ENCODE peak calls at places on chromosomes 11 and 22, in six cellular contexts. B, O, Q, A, R and F are unnamed samples.
A peak's percentile ranks its signal among the peaks of the same experiment; 100 is the strongest.

GRCh38 chr22:39943366-39943765 is 16.8 kb upstream of the TMA7B start:
- DNase-seq in B (no peak), Q (peak; percentile 57), O (no peak), R (no peak), A (no peak), F (no peak)

GRCh38 chr11:78784321-78785061 is 209.8 kb upstream of the NARS2 start:
- DNase-seq in R (no peak), A (no peak), O (peak; percentile 68), B (no peak), Q (no peak), F (no peak)

GRCh38 chr11:110737591-110737990 is 25.4 kb upstream of the ARHGAP20 start:
- DNase-seq in R (no peak), A (no peak), B (no peak), Q (no peak), O (no peak), F (no peak)

GRCh38 chr22:50271519-50271970 is 1.4 kb upstream of the MAPK11 start:
- DNase-seq in A (peak; percentile 66), O (no peak), B (peak; percentile 71), R (no peak), Q (peak; percentile 42), F (no peak)

GRCh38 chr11:17736921-17737817 is 2.6 kb downstream of the KCNC1 start:
- DNase-seq in B (no peak), A (no peak), O (no peak), R (no peak), Q (no peak), F (no peak)

GRCh38 chr11:64969209-64969608 is 2.7 kb downstream of the MAJIN start:
- DNase-seq in O (peak; percentile 14), Q (no peak), B (no peak), A (no peak), R (no peak), F (no peak)

GRCh38 chr11:12029738-12030363 is 21.4 kb upstream of the DKK3 start:
- DNase-seq in A (no peak), Q (no peak), O (no peak), B (no peak), R (no peak), F (no peak)

GRCh38 chr11:29343465-29344333 is 673.1 kb downstream of the KCNA4 start:
- DNase-seq in R (no peak), B (peak; percentile 32), A (peak; percentile 75), O (peak; percentile 50), Q (no peak), F (no peak)

GRCh38 chr22:37218771-37219411 is 6.6 kb upstream of the SSTR3 start:
- DNase-seq in Q (peak; percentile 89), B (no peak), A (no peak), O (no peak), R (no peak), F (peak; percentile 96)

GRCh38 chr11:8083871-8084281 is 2.9 kb downstream of the TUB start:
- DNase-seq in Q (no peak), O (no peak), B (no peak), A (no peak), R (no peak), F (no peak)

GRCh38 chr11:58905141-58905715 is 34.1 kb upstream of the GLYATL1 start:
- DNase-seq in R (no peak), B (peak; percentile 23), A (peak; percentile 10), Q (no peak), O (peak; percentile 56), F (no peak)

GRCh38 chr11:128482512-128483191 is 104.7 kb downstream of the ETS1 start:
- DNase-seq in B (no peak), Q (peak; percentile 80), A (no peak), O (peak; percentile 39), R (peak; percentile 44), F (peak; percentile 68)

GRCh38 chr11:130166457-130166784 is 6.8 kb downstream of the ST14 start:
- DNase-seq in Q (no peak), O (peak; percentile 98), B (no peak), A (no peak), R (no peak), F (no peak)

GRCh38 chr11:130162733-130163132 is 3.2 kb downstream of the ST14 start:
- DNase-seq in R (no peak), O (no peak), A (no peak), Q (no peak), B (no peak), F (no peak)

GRCh38 chr11:130165601-130166456 is 6.2 kb downstream of the ST14 start:
- DNase-seq in B (no peak), A (no peak), R (no peak), O (no peak), Q (no peak), F (no peak)

GRCh38 chr11:130163346-130164220 is 4.0 kb downstream of the ST14 start:
- DNase-seq in B (no peak), Q (no peak), A (peak; percentile 80), R (no peak), O (no peak), F (no peak)

DNA sequence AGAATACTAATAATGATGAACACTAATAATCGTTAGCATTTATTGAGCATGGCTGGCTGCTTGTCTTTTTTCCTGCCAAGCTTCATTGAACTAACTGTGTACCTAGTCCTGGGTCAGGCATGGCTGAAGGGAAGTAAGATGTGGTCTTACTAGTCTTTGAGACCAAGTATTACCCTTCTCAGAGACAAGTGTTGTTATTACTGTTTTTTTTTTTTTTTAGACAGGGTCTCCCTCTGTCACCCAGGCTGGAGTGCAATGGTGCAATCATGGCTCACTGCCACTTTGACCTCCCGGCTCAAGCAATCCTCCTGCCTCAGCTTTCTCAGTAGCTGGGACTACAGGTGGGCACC is 4.6 kb downstream of the ST14 start:
- DNase-seq in R (no peak), Q (no peak), B (no peak), O (no peak), A (no peak), F (no peak)
- H3K27me3 ChIP-seq in R (peaks cover 31% of the 10 kb centered on the region), Q (peaks cover 8% of the 10 kb centered on the region), B (peaks cover 43% of the 10 kb centered on the region), O (peaks cover 9% of the 10 kb centered on the region), A (no peaks in the 10 kb centered on the region), F (peaks cover 16% of the 10 kb centered on the region)

GRCh38 chr11:94727766-94728165 is 40.4 kb upstream of the AMOTL1 start:
- DNase-seq in O (no peak), A (no peak), Q (no peak), R (no peak), B (no peak), F (no peak)

GRCh38 chr11:94730153-94730552 is 38.0 kb upstream of the AMOTL1 start:
- DNase-seq in A (no peak), O (no peak), R (no peak), Q (no peak), B (no peak), F (no peak)

GRCh38 chr11:94725071-94725470 is 43.1 kb upstream of the AMOTL1 start:
- DNase-seq in Q (no peak), R (no peak), A (no peak), O (no peak), B (no peak), F (no peak)

GRCh38 chr11:94729352-94729751 is 38.8 kb upstream of the AMOTL1 start:
- DNase-seq in R (no peak), O (no peak), Q (no peak), A (no peak), B (no peak), F (no peak)

DNA sequence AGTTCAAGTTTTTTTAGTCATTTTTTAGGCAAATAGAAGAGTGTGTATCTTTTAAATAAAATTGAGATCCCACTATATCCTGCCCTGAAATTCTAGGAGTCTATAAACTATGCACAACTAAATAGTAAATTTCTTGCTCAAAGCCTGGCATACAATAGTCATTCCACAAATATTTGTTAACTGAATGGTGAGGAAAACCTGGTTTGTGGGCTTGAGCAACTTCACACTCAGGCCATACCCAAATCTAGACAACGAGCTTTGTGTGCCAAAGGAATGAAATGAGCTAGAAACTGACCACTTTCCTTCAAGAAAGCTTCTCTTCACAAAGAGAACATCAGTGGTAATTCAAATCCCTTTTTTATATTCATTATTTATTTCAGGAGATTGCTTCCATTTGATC is 39.6 kb upstream of the AMOTL1 start:
- DNase-seq in B (no peak), Q (no peak), O (no peak), A (no peak), R (no peak), F (no peak)
- H3K27ac ChIP-seq in B (no peak overlapping the region), Q (no peak overlapping the region), O (no peak overlapping the region), A (no peak overlapping the region), R (no peak overlapping the region), F (no peak overlapping the region)

GRCh38 chr22:21695432-21696085 is 29.7 kb downstream of the PPIL2 start:
- DNase-seq in Q (no peak), A (no peak), R (no peak), B (no peak), O (no peak), F (no peak)

GRCh38 chr22:21697866-21698265 is 32.1 kb downstream of the PPIL2 start:
- DNase-seq in O (peak; percentile 59), A (no peak), B (no peak), R (no peak), Q (no peak), F (no peak)

GRCh38 chr22:21698430-21699329 is 32.9 kb downstream of the PPIL2 start:
- DNase-seq in B (peak; percentile 70), Q (no peak), A (no peak), O (peak; percentile 25), R (peak; percentile 28), F (no peak)

GRCh38 chr22:21696115-21696514 is 30.3 kb downstream of the PPIL2 start:
- DNase-seq in Q (no peak), R (no peak), O (no peak), A (no peak), B (no peak), F (no peak)

DNA sequence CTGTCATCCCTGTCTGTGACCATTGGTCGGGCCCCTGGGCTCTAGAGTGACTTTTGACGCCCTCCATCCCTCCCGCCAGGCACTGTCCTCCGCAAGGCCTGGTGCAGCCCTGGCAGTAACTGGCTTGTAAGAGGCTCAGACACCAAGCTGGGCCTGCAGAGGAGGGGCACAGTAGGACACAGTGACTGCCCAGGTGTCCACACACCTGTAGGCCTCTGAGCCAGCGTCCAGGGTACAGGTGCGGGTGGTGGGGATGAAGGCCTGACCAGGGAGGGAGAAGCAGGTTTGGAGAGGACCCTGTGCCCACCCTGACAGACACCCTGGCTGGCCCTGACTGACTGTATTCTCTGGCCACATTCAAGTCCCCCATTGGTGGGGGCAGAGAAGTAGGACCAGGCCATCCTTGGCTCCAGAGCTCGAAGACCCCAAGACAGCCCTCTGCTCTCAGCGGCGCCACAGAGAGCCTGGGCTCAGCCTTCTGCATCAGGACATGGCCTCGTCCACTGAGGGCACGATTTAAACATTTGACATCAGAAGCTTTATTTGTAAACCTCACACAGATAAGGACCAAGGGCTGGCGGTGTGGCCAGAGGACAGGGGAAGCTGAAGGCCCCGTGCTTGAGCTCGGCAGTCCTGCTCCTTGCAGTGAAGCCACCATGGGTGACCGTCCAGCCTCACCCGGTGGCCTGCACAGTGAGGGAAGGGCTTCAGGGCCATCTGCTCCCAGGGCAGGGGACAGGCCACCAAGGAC is 31.4 kb downstream of the PPIL2 start:
- DNase-seq in B (no peak), R (no peak), Q (no peak), O (no peak), A (no peak), F (no peak)
- H3K4me3 ChIP-seq in B (no peak overlapping the region), R (no peak overlapping the region), Q (no peak overlapping the region), O (no peak overlapping the region), A (no peak overlapping the region), F (no peak overlapping the region)

DNA sequence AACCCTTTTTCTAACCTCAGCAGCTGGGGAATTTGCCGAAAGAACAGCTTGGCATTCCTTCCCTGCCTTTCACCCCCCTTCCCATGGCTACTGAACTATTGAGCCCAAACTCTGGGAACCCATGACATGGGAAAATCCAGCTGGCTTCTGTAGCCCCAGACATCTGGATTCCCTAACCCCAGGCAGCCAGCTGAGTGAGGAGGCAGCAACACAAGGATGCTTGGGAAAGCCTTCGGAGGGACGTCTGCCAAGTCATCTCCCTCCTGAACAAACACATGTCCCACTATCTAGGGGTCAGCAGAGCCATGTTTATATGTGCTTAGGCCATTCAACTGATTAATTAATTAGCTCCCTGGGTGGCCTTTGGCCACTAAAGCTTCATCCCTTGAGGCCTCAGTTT is 21.6 kb downstream of the LRRC55 start:
- DNase-seq in B (peak; percentile 85), A (peak; percentile 46), Q (no peak), R (peak; percentile 43), O (no peak), F (no peak)
- H3K27me3 ChIP-seq in B (peaks cover 4% of the 10 kb centered on the region), A (no peaks in the 10 kb centered on the region), Q (no peaks in the 10 kb centered on the region), R (no peaks in the 10 kb centered on the region), O (no peaks in the 10 kb centered on the region), F (no peaks in the 10 kb centered on the region)